ENCODE peak calls at places on chromosomes 3 and 15, in four cellular contexts. U, D, N and Q are unnamed samples. For H3K27me3 and H3K9me3, the result is how much of the 10 kb centered on the place peaks cover.

GRCh38 chr15:36335659-36336058 is 243.8 kb upstream of the CDIN1 start:
- DNase-seq in N (peak), U (no peak), D (no peak), Q (no peak)

GRCh38 chr15:65790692-65791334 is 1.3 kb downstream of the DENND4A start:
- DNase-seq in D (no peak), N (peak), U (no peak), Q (no peak)

GRCh38 chr3:136818191-136818850 is 605 bp upstream of the SLC35G2 start:
- DNase-seq in U (peak), D (no peak), N (peak), Q (no peak)

GRCh38 chr3:30456263-30456662 is 150.1 kb upstream of the TGFBR2 start:
- DNase-seq in N (no peak), U (no peak), D (no peak), Q (no peak)

GRCh38 chr3:1007890-1008289 is 84.9 kb upstream of the CNTN6 start:
- DNase-seq in U (no peak), D (no peak), N (no peak), Q (no peak)

GRCh38 chr15:39942753-39943150 is 8.8 kb downstream of the EIF2AK4 start:
- DNase-seq in D (no peak), N (no peak), U (no peak), Q (no peak)

GRCh38 chr3:46419816-46420215 is 12.8 kb downstream of the CCRL2 start:
- DNase-seq in N (no peak), D (no peak), U (no peak), Q (no peak)

GRCh38 chr15:31360158-31360561 is 33.5 kb downstream of the KLF13 start:
- DNase-seq in D (no peak), N (no peak), U (no peak), Q (no peak)

DNA sequence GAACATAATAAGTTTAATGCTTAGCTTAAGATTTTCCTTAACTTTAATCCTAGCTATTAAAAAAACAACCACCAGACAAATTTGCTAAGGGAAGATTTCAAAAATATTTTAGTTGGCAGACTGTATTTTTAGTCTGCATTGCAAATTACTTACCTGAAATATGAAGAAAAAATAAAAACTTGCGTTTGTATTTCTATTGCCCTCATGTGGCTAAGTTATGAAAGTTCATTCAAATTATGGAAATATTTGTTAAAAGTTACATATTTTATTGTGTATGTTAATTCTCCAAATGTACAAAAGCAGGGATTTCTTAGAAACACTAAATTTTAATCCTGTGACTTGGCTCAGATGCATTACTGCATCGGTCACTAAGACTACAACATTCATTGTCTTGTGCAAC is 15.0 kb downstream of the GTF2A2 start:
- DNase-seq in U (no peak), D (no peak), N (no peak), Q (no peak)
- TF ChIP-seq CTCF in U (peak), D (no peak), N (no peak), Q (no peak)

DNA sequence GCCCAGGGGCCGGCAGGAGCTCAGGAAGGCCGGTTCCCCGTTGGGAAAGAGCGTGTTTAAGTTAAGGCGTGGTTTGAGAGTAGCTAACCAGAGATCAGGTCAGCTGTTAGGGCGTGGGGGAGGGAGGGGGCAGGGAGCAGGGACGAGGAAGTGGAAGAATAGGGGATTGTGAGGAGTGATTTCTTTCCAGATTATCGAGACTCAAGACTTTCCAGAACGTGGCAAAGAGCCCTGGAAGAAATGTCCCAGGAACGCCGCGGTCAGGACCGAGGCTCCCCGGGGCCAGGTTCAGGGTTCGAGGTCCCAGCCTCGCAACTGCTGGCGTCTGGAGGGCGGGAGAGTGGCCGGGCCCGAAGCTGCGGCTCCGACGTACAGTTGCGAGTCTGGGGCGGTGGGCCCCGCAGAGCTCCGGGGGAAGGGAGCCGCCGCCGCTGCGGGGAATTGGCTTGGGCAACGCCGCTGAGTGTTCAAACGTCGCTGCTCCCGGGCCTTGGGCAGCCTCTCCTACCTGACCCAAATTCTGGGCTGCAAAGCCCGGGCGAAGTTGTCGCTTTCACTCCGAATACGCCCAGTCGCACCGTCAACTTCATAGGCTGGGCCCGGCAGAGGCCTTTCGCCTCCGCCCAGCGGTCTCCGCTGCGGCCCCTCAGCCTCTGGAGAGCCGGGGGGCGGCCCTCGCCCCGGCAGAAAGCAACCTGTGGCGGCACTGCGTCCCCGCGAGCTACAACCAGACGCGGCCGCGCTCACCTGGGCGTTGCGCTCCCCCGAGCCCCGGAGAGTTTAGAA is 9.5 kb downstream of the ISL2 start:
- DNase-seq in N (no peak), D (no peak), U (no peak), Q (no peak)
- H3K27me3 ChIP-seq in N (under half), D (under half), U (under half), Q (half or more)

DNA sequence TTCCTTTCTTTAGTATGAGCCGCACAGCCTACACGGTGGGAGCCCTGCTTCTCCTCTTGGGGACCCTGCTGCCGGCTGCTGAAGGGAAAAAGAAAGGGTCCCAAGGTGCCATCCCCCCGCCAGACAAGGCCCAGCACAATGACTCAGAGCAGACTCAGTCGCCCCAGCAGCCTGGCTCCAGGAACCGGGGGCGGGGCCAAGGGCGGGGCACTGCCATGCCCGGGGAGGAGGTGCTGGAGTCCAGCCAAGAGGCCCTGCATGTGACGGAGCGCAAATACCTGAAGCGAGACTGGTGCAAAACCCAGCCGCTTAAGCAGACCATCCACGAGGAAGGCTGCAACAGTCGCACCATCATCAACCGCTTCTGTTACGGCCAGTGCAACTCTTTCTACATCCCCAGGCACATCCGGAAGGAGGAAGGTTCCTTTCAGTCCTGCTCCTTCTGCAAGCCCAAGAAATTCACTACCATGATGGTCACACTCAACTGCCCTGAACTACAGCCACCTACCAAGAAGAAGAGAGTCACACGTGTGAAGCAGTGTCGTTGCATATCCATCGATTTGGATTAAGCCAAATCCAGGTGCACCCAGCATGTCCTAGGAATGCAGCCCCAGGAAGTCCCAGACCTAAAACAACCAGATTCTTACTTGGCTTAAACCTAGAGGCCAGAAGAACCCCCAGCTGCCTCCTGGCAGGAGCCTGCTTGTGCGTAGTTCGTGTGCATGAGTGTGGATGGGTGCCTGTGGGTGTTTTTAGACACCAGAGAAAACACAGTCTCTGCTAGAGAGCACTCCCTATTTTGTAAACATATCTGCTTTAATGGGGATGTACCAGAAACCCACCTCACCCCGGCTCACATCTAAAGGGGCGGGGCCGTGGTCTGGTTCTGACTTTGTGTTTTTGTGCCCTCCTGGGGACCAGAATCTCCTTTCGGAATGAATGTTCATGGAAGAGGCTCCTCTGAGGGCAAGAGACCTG is 13.2 kb downstream of the GREM1 start:
- DNase-seq in U (no peak), N (no peak), D (no peak), Q (no peak)
- H3K9me3 ChIP-seq in U (under half), N (under half), D (under half), Q (under half)

DNA sequence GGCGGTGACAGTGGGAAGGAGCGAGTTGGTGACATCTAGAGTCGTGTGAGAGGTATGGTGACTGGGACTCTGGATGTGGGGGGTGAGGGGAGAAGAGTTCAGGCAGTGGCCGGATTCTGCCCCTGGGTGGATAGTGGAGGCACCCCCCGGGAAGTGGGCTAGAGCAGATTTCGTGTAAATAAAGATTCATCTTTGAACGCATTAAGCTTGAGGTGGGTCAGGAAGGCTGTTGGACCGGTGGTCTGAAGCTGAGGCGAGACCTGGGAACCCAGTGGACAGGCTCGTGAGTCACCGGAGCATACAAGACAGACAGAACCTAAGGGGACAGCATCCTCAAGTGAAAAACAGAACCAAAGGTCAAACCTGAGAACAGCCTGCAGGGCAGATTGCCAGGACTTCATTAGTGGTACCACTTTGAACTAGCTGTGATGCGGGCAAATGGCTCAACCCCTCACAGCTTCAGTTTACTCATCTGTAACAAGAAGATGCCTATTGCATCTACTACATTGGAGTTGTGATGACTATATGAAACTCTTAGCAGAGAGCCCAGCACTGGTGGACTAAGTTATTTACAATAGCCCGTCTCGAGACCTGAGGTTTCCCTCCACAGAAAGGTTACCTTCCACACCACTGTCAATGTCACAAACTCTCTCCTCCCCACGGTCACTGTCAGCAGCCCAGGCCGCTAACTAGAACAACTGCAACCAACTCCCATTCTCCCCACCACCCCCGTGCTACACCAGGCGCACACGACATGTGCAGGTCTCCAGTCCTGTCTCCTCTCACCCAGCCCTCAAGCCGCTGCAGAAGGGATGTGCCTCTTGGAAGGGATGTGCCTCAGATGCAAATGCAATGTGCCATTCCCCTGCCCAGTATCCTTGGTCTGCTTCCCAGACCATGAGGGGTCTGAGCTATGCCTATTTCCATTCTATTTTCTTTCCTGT is 901 bp upstream of the CLN6 start:
- DNase-seq in N (peak), D (no peak), U (no peak), Q (no peak)
- TF ChIP-seq CTCF in N (no peak), D (no peak), U (no peak), Q (no peak)

GRCh38 chr3:14819671-14820070 is 909 bp downstream of the FGD5 start:
- DNase-seq in N (no peak), U (no peak), D (no peak), Q (no peak)
- H3K27me3 ChIP-seq in N (under half), U (under half), D (under half), Q (under half)

GRCh38 chr15:79924379-79924778 is 27.6 kb upstream of the MTHFS start:
- DNase-seq in U (no peak), D (no peak), N (no peak), Q (no peak)

GRCh38 chr15:79923068-79923514 is 26.3 kb upstream of the MTHFS start:
- DNase-seq in N (peak), D (no peak), U (peak), Q (peak)

GRCh38 chr15:79919749-79920511 is 23.1 kb upstream of the MTHFS start:
- DNase-seq in U (no peak), D (no peak), N (no peak), Q (no peak)

GRCh38 chr15:79923515-79924169 is 26.8 kb upstream of the MTHFS start:
- DNase-seq in D (peak), U (peak), N (peak), Q (peak)

DNA sequence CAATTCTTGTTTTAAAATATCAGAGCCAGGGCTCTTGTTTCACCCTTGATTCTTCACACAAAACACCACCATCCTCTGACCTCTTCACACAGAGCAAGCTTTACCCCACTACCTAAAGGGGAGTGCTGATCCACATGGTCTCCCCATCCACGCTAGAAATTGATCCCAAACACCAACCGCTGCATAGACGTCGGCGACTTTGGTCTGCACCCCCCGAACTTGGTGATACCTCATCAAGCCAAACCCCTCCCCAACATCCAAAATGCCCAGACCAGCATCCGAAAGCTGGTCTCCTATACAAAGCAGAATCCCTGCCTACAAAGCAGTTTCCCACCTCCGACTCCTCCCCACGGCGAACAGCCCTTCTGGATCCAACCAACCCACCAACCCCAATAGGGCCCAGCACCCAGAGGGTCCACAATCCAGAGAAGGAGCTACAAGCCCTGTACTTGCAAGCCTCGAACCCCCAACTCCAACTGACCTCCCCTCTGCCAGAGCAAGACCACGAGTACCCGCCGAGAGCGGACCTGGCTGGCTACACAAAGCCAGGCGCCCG is 25.8 kb upstream of the MTHFS start:
- DNase-seq in U (no peak), D (no peak), N (no peak), Q (no peak)
- H3K9me3 ChIP-seq in U (under half), D (under half), N (under half), Q (under half)

GRCh38 chr3:126516936-126517290 is 660 bp downstream of the UROC1 start:
- DNase-seq in U (no peak), D (no peak), N (no peak), Q (no peak)

GRCh38 chr3:126518779-126519177 is 1.2 kb upstream of the UROC1 start:
- DNase-seq in U (no peak), N (no peak), D (no peak), Q (no peak)

GRCh38 chr3:126519506-126520455 is 2.2 kb upstream of the UROC1 start:
- DNase-seq in U (no peak), D (no peak), N (no peak), Q (no peak)

GRCh38 chr3:126517291-126517951 is at the start of gene UROC1:
- DNase-seq in N (no peak), U (no peak), D (no peak), Q (no peak)

GRCh38 chr3:126517986-126518778 is 609 bp upstream of the UROC1 start:
- DNase-seq in N (no peak), D (no peak), U (no peak), Q (no peak)
- TF ChIP-seq CTCF in N (no peak), D (no peak), U (no peak), Q (no peak)

GRCh38 chr3:126536126-126536525 is 12.2 kb downstream of the CHST13 start:
- DNase-seq in U (no peak), N (no peak), D (no peak), Q (no peak)
- H3K27me3 ChIP-seq in U (under half), N (under half), D (under half), Q (under half)

DNA sequence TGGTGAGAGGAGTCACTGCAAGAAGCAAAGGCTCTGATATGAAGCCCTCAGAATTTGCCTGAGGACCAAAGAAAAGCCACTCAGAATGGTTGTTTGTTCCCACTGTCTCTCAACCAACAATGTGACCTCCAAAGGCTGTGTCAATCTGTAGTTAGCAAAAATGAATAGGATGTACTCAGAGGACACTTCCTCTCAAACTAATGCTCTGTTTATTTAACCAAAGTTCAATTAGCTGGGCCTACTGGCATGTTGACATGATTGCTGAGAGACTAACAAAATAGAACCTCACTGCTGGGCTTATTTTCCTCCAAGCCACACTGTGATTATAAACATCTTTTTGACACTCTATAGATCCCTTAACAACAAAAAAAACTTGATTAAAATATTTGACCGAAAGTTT is 522.5 kb downstream of the OCA2 start:
- DNase-seq in D (no peak), N (no peak), U (no peak), Q (no peak)
- H3K9me3 ChIP-seq in D (under half), N (under half), U (under half), Q (under half)

DNA sequence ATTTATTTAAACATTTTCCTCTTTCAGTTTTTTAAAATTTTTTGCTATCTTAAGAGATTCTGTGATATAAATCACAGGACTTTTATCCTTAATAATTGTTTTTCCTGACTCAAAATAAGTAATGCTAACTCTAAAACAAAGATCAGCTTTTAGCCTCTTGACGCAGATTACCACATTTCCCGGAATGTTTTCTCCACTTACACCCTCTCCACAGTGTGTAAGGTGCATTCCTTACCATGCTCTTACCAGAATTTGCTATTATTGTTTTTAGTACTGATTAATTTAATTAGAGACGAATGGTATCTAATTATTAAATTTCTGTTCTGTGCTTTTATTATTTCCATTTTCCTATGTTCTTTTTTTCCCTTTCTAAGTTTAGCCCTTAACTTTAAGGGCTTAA is 34.8 kb downstream of the GUCA1C start:
- DNase-seq in D (no peak), N (no peak), U (no peak), Q (no peak)
- TF ChIP-seq CTCF in D (no peak), N (no peak), U (no peak), Q (no peak)